ENCODE peak calls at places on chromosomes 16 and 17, in nine cellular contexts. One of them, this sample, is unnamed.

GRCh38 chr17:61058066-61058465 is 341.6 kb upstream of the TBX2 start:
- DNase-seq in neural progenitor cell: no peak
- DNase-seq in SK-MEL-5: peak; percentile 56
- DNase-seq in cardiac fibroblast: no peak
- DNase-seq in HuH-7.5: no peak
- DNase-seq in M059J: no peak
- DNase-seq in RWPE1: no peak
- DNase-seq in iPS-NIHi11: no peak
- DNase-seq in NCI-H460: no peak
- DNase-seq in this sample: no peak

GRCh38 chr17:73362697-73363096 is 50.9 kb upstream of the CDC42EP4 start:
- DNase-seq in NCI-H460: no peak
- DNase-seq in M059J: no peak
- DNase-seq in RWPE1: no peak
- DNase-seq in SK-MEL-5: no peak
- DNase-seq in HuH-7.5: no peak
- DNase-seq in iPS-NIHi11: no peak
- DNase-seq in neural progenitor cell: peak; percentile 37
- DNase-seq in cardiac fibroblast: no peak
- DNase-seq in this sample: no peak

GRCh38 chr16:88900653-88901052 is 34.2 kb upstream of the PABPN1L start:
- DNase-seq in SK-MEL-5: no peak
- DNase-seq in neural progenitor cell: no peak
- DNase-seq in iPS-NIHi11: no peak
- DNase-seq in NCI-H460: no peak
- DNase-seq in HuH-7.5: no peak
- DNase-seq in RWPE1: no peak
- DNase-seq in M059J: no peak
- DNase-seq in cardiac fibroblast: no peak
- DNase-seq in this sample: no peak

GRCh38 chr16:555528-556478 is 4.4 kb upstream of the PRR35 start:
- DNase-seq in NCI-H460: no peak
- DNase-seq in RWPE1: no peak
- DNase-seq in cardiac fibroblast: no peak
- DNase-seq in M059J: peak; percentile 12
- DNase-seq in HuH-7.5: no peak
- DNase-seq in neural progenitor cell: no peak
- DNase-seq in iPS-NIHi11: no peak
- DNase-seq in SK-MEL-5: no peak
- DNase-seq in this sample: no peak

GRCh38 chr17:13784466-13784865 is 182.7 kb upstream of the HS3ST3A1 start:
- DNase-seq in M059J: no peak
- DNase-seq in RWPE1: no peak
- DNase-seq in NCI-H460: no peak
- DNase-seq in HuH-7.5: no peak
- DNase-seq in iPS-NIHi11: no peak
- DNase-seq in cardiac fibroblast: no peak
- DNase-seq in SK-MEL-5: no peak
- DNase-seq in neural progenitor cell: no peak
- DNase-seq in this sample: no peak

GRCh38 chr17:80068301-80069160 is 32.1 kb downstream of the CCDC40 start:
- DNase-seq in HuH-7.5: no peak
- DNase-seq in NCI-H460: no peak
- DNase-seq in RWPE1: no peak
- DNase-seq in iPS-NIHi11: no peak
- DNase-seq in M059J: peak; percentile 17
- DNase-seq in neural progenitor cell: no peak
- DNase-seq in cardiac fibroblast: peak; percentile 39
- DNase-seq in SK-MEL-5: peak; percentile 55
- DNase-seq in this sample: no peak

GRCh38 chr17:74840989-74841666 is 18.6 kb downstream of the GRIN2C start:
- DNase-seq in SK-MEL-5: peak; percentile 79
- DNase-seq in RWPE1: peak; percentile 27
- DNase-seq in iPS-NIHi11: peak; percentile 49
- DNase-seq in NCI-H460: no peak
- DNase-seq in cardiac fibroblast: peak; percentile 40
- DNase-seq in neural progenitor cell: peak; percentile 51
- DNase-seq in HuH-7.5: no peak
- DNase-seq in M059J: no peak
- DNase-seq in this sample: no peak

GRCh38 chr16:11056989-11057645 is 112.8 kb downstream of the CLEC16A start:
- DNase-seq in neural progenitor cell: no peak
- DNase-seq in M059J: no peak
- DNase-seq in SK-MEL-5: no peak
- DNase-seq in RWPE1: no peak
- DNase-seq in cardiac fibroblast: no peak
- DNase-seq in NCI-H460: no peak
- DNase-seq in iPS-NIHi11: no peak
- DNase-seq in HuH-7.5: no peak
- DNase-seq in this sample: no peak

GRCh38 chr17:78724999-78725398 is 57.1 kb downstream of the CYTH1 start:
- DNase-seq in iPS-NIHi11: no peak
- DNase-seq in neural progenitor cell: no peak
- DNase-seq in SK-MEL-5: no peak
- DNase-seq in M059J: no peak
- DNase-seq in RWPE1: no peak
- DNase-seq in cardiac fibroblast: no peak
- DNase-seq in HuH-7.5: no peak
- DNase-seq in NCI-H460: no peak
- DNase-seq in this sample: no peak

GRCh38 chr16:87569601-87570559 is 32.4 kb upstream of the JPH3 start:
- DNase-seq in NCI-H460: no peak
- DNase-seq in M059J: peak; percentile 38
- DNase-seq in HuH-7.5: no peak
- DNase-seq in RWPE1: no peak
- DNase-seq in iPS-NIHi11: no peak
- DNase-seq in SK-MEL-5: no peak
- DNase-seq in neural progenitor cell: no peak
- DNase-seq in cardiac fibroblast: no peak
- DNase-seq in this sample: no peak

GRCh38 chr17:45430738-45431530 is 1.7 kb downstream of the ARHGAP27 start:
- DNase-seq in iPS-NIHi11: peak; percentile 64
- DNase-seq in M059J: no peak
- DNase-seq in cardiac fibroblast: no peak
- DNase-seq in NCI-H460: no peak
- DNase-seq in RWPE1: peak; percentile 69
- DNase-seq in SK-MEL-5: no peak
- DNase-seq in neural progenitor cell: peak; percentile 48
- DNase-seq in HuH-7.5: peak; percentile 63
- DNase-seq in this sample: no peak

GRCh38 chr17:53142890-53143289 is 679.8 kb upstream of the KIF2B start:
- DNase-seq in RWPE1: no peak
- DNase-seq in M059J: peak; percentile 3
- DNase-seq in NCI-H460: peak; percentile 82
- DNase-seq in iPS-NIHi11: peak; percentile 12
- DNase-seq in HuH-7.5: no peak
- DNase-seq in neural progenitor cell: peak; percentile 34
- DNase-seq in cardiac fibroblast: no peak
- DNase-seq in SK-MEL-5: peak; percentile 34
- DNase-seq in this sample: no peak

GRCh38 chr17:58329035-58329807 is 626 bp upstream of the TSPOAP1 start:
- DNase-seq in RWPE1: no peak
- DNase-seq in SK-MEL-5: peak; percentile 41
- DNase-seq in cardiac fibroblast: no peak
- DNase-seq in HuH-7.5: no peak
- DNase-seq in M059J: no peak
- DNase-seq in iPS-NIHi11: no peak
- DNase-seq in neural progenitor cell: peak; percentile 46
- DNase-seq in NCI-H460: no peak
- DNase-seq in this sample: no peak

GRCh38 chr16:14309906-14310305 is 238.8 kb downstream of the MRTFB start:
- DNase-seq in iPS-NIHi11: no peak
- DNase-seq in cardiac fibroblast: peak; percentile 83
- DNase-seq in HuH-7.5: no peak
- DNase-seq in NCI-H460: no peak
- DNase-seq in neural progenitor cell: no peak
- DNase-seq in SK-MEL-5: no peak
- DNase-seq in M059J: no peak
- DNase-seq in RWPE1: peak; percentile 75
- DNase-seq in this sample: no peak

GRCh38 chr17:68533887-68534700 is 21.9 kb downstream of the PRKAR1A start:
- DNase-seq in neural progenitor cell: no peak
- DNase-seq in NCI-H460: no peak
- DNase-seq in iPS-NIHi11: no peak
- DNase-seq in HuH-7.5: no peak
- DNase-seq in M059J: no peak
- DNase-seq in RWPE1: no peak
- DNase-seq in SK-MEL-5: peak; percentile 61
- DNase-seq in cardiac fibroblast: peak; percentile 59
- DNase-seq in this sample: no peak

GRCh38 chr17:29575511-29576213 is 7.2 kb downstream of the TP53I13 start:
- DNase-seq in HuH-7.5: no peak
- DNase-seq in RWPE1: no peak
- DNase-seq in iPS-NIHi11: no peak
- DNase-seq in M059J: no peak
- DNase-seq in NCI-H460: no peak
- DNase-seq in cardiac fibroblast: no peak
- DNase-seq in neural progenitor cell: no peak
- DNase-seq in SK-MEL-5: no peak
- DNase-seq in this sample: no peak

GRCh38 chr17:63843387-63844292 is 1.2 kb upstream of the SMARCD2 start:
- DNase-seq in cardiac fibroblast: peak; percentile 90
- DNase-seq in iPS-NIHi11: no peak
- DNase-seq in SK-MEL-5: peak; percentile 31
- DNase-seq in NCI-H460: no peak
- DNase-seq in HuH-7.5: no peak
- DNase-seq in RWPE1: no peak
- DNase-seq in M059J: peak; percentile 77
- DNase-seq in neural progenitor cell: no peak
- DNase-seq in this sample: no peak

GRCh38 chr17:36791961-36792475 is 145.3 kb upstream of the LHX1 start:
- DNase-seq in SK-MEL-5: no peak
- DNase-seq in iPS-NIHi11: no peak
- DNase-seq in M059J: no peak
- DNase-seq in NCI-H460: no peak
- DNase-seq in RWPE1: no peak
- DNase-seq in neural progenitor cell: no peak
- DNase-seq in cardiac fibroblast: no peak
- DNase-seq in HuH-7.5: no peak
- DNase-seq in this sample: no peak

GRCh38 chr16:1999866-2000514 is 9.6 kb downstream of the ZNF598 start:
- DNase-seq in neural progenitor cell: no peak
- DNase-seq in HuH-7.5: no peak
- DNase-seq in RWPE1: no peak
- DNase-seq in cardiac fibroblast: no peak
- DNase-seq in iPS-NIHi11: no peak
- DNase-seq in M059J: no peak
- DNase-seq in NCI-H460: no peak
- DNase-seq in SK-MEL-5: no peak
- DNase-seq in this sample: no peak

GRCh38 chr17:31002047-31002446 is 31.2 kb downstream of the RNF135 start:
- DNase-seq in cardiac fibroblast: no peak
- DNase-seq in HuH-7.5: no peak
- DNase-seq in M059J: no peak
- DNase-seq in neural progenitor cell: no peak
- DNase-seq in iPS-NIHi11: no peak
- DNase-seq in RWPE1: no peak
- DNase-seq in NCI-H460: no peak
- DNase-seq in SK-MEL-5: no peak
- DNase-seq in this sample: no peak

GRCh38 chr17:60223456-60223855 is 73.7 kb downstream of the CA4 start:
- DNase-seq in cardiac fibroblast: no peak
- DNase-seq in NCI-H460: no peak
- DNase-seq in M059J: no peak
- DNase-seq in RWPE1: no peak
- DNase-seq in neural progenitor cell: no peak
- DNase-seq in SK-MEL-5: no peak
- DNase-seq in iPS-NIHi11: no peak
- DNase-seq in HuH-7.5: no peak
- DNase-seq in this sample: no peak

This sample was measured in thoracic aorta.